ENCODE peak calls at places on chromosome X, in eight cellular contexts. A, W, Z, X, C, N, Q and P are unnamed samples. For H3K27me3, the result is how much of the 10 kb centered on the place peaks cover.

GRCh38 chrX:46703980-46704379 is 54.9 kb downstream of the SLC9A7 start:
- DNase-seq in Q (no peak), W (no peak), N (no peak), C (no peak), X (no peak), Z (no peak), A (no peak), P (peak)

GRCh38 chrX:23840674-23841073 is 57.7 kb downstream of the SAT1 start:
- DNase-seq in Z (no peak), X (peak), A (no peak), W (peak), Q (no peak), N (no peak), C (no peak), P (no peak)

GRCh38 chrX:46325312-46325877 is 219.8 kb downstream of the ZNF674 start:
- DNase-seq in C (peak), N (no peak), W (no peak), Z (peak), Q (peak), A (peak), X (peak), P (peak)

GRCh38 chrX:15877380-15877779 is 22.8 kb upstream of the AP1S2 start:
- DNase-seq in X (no peak), Z (peak), W (no peak), A (peak), C (peak), Q (peak), N (no peak), P (peak)

GRCh38 chrX:109658391-109658790 is 33.4 kb upstream of the KCNE5 start:
- DNase-seq in Z (peak), C (no peak), N (no peak), Q (no peak), X (no peak), A (no peak), W (no peak), P (no peak)

GRCh38 chrX:24259544-24260240 is 54.2 kb downstream of the SUPT20HL2 start:
- DNase-seq in C (peak), W (peak), Q (peak), A (peak), Z (peak), N (peak), X (peak), P (peak)

GRCh38 chrX:13717697-13718483 is 16.5 kb downstream of the TRAPPC2 start:
- DNase-seq in W (no peak), N (no peak), X (no peak), A (no peak), C (no peak), Q (peak), Z (peak), P (peak)

GRCh38 chrX:14027031-14027430 is 2.7 kb downstream of the GEMIN8 start:
- DNase-seq in N (no peak), W (no peak), Z (peak), Q (peak), A (peak), C (peak), X (no peak), P (no peak)

GRCh38 chrX:133786382-133786781 is 199.0 kb downstream of the GPC3 start:
- DNase-seq in A (no peak), N (no peak), C (peak), Q (no peak), Z (no peak), W (no peak), X (no peak), P (no peak)

GRCh38 chrX:148500428-148501120 is at the start of gene AFF2:
- DNase-seq in C (peak), Q (no peak), N (peak), A (no peak), W (no peak), X (peak), Z (peak), P (peak)

GRCh38 chrX:30570505-30570904 is 7.1 kb downstream of the TASL start:
- DNase-seq in C (no peak), N (peak), Z (no peak), Q (peak), A (peak), X (no peak), W (no peak), P (peak)

GRCh38 chrX:153582896-153583295 is 16.0 kb downstream of the CCNQ start:
- DNase-seq in X (peak), W (no peak), A (no peak), Q (peak), N (peak), C (peak), Z (peak), P (no peak)

GRCh38 chrX:134607523-134607922 is 50.7 kb downstream of the PLAC1 start:
- DNase-seq in C (no peak), A (no peak), Q (no peak), W (no peak), N (no peak), X (no peak), Z (no peak), P (no peak)

GRCh38 chrX:49282647-49283011 is 13.0 kb downstream of the PPP1R3F start:
- DNase-seq in Q (peak), Z (peak), W (no peak), C (no peak), X (peak), N (peak), A (no peak), P (peak)

GRCh38 chrX:111615227-111615626 is 65.7 kb upstream of the ALG13 start:
- DNase-seq in W (no peak), Z (no peak), X (peak), Q (no peak), N (no peak), C (peak), A (no peak), P (no peak)

GRCh38 chrX:104427693-104428092 is 138.3 kb upstream of the IL1RAPL2 start:
- DNase-seq in C (peak), Q (no peak), N (no peak), Z (no peak), W (no peak), A (no peak), X (no peak), P (no peak)

GRCh38 chrX:153635388-153635787 is 11.6 kb upstream of the DUSP9 start:
- DNase-seq in A (no peak), X (no peak), W (no peak), C (no peak), Q (no peak), N (peak), Z (no peak), P (no peak)

GRCh38 chrX:132631579-132632232 is 142.9 kb upstream of the MBNL3 start:
- DNase-seq in Z (no peak), X (peak), C (peak), W (no peak), A (peak), N (peak), Q (peak), P (peak)

GRCh38 chrX:48800574-48801280 is 1.1 kb upstream of the HDAC6 start:
- DNase-seq in Q (no peak), A (peak), Z (no peak), N (no peak), X (no peak), C (no peak), W (no peak), P (no peak)

GRCh38 chrX:350534-351321 is 32.1 kb upstream of the GTPBP6 start:
- DNase-seq in W (no peak), N (no peak), C (no peak), A (no peak), Q (no peak), Z (no peak), X (no peak), P (no peak)

GRCh38 chrX:3295731-3296130 is 50.7 kb downstream of the MXRA5 start:
- DNase-seq in Q (no peak), N (peak), A (peak), X (peak), W (peak), Z (no peak), C (peak), P (no peak)

GRCh38 chrX:1576201-1577101 is 15.0 kb upstream of the AKAP17A start:
- DNase-seq in X (no peak), W (no peak), Q (no peak), A (no peak), N (no peak), Z (no peak), C (no peak), P (no peak)

GRCh38 chrX:15146515-15146914 is 123.4 kb downstream of the ASB9 start:
- DNase-seq in N (peak), A (peak), Q (no peak), X (peak), C (no peak), Z (no peak), W (peak), P (peak)

GRCh38 chrX:38987135-38987780 is 186.0 kb downstream of the MID1IP1 start:
- DNase-seq in N (peak), Z (peak), X (no peak), W (peak), A (peak), Q (peak), C (no peak), P (no peak)

GRCh38 chrX:71067079-71067478 is 1.1 kb downstream of the SNX12 start:
- DNase-seq in Q (no peak), N (no peak), X (no peak), A (no peak), C (no peak), Z (no peak), W (no peak), P (peak)

GRCh38 chrX:9352243-9352642 is 112.6 kb upstream of the TBL1X start:
- DNase-seq in A (no peak), Z (no peak), N (no peak), X (no peak), Q (no peak), W (no peak), C (no peak), P (no peak)

GRCh38 chrX:132292753-132293152 is 73.5 kb upstream of the RAP2C start:
- DNase-seq in N (peak), Z (peak), A (peak), C (peak), W (peak), Q (peak), X (peak), P (peak)

GRCh38 chrX:153946910-153947769 is 2.7 kb upstream of the RENBP start:
- DNase-seq in W (peak), C (peak), A (peak), Z (peak), N (peak), Q (peak), X (peak), P (peak)

GRCh38 chrX:23387826-23388225 is 53.2 kb downstream of the PTCHD1 start:
- DNase-seq in Z (no peak), C (no peak), X (no peak), N (no peak), W (no peak), A (no peak), Q (no peak), P (no peak)

GRCh38 chrX:6226646-6227444 is 1.8 kb downstream of the NLGN4X start:
- DNase-seq in A (no peak), X (peak), C (no peak), Z (no peak), Q (no peak), N (peak), W (no peak), P (no peak)

GRCh38 chrX:140589657-140590056 is 84.8 kb upstream of the SOX3 start:
- DNase-seq in X (no peak), Q (no peak), Z (no peak), W (no peak), N (no peak), A (no peak), C (no peak), P (no peak)
- H3K27me3 ChIP-seq in X (under half), Q (under half), Z (under half), W (under half), N (under half), A (under half), C (under half), P (under half)

GRCh38 chrX:40158036-40158706 is 60.4 kb upstream of the BCOR start:
- DNase-seq in N (no peak), W (no peak), Q (peak), A (peak), C (no peak), Z (no peak), X (peak), P (peak)
- H3K9ac ChIP-seq in N (no peak), W (peak), Q (peak), A (peak), C (no peak), Z (peak), X (no peak), P (peak)

GRCh38 chrX:77910108-77910840 is at the start of gene ATP7A:
- DNase-seq in C (peak), Z (peak), Q (peak), A (peak), N (peak), W (peak), X (peak), P (peak)
- H3K4me3 ChIP-seq in C (peak), Z (peak), Q (peak), A (peak), N (peak), W (peak), X (peak), P (peak)

GRCh38 chrX:50448565-50448964 is 22.1 kb downstream of the DGKK start:
- DNase-seq in Z (no peak), X (no peak), C (peak), Q (peak), W (peak), N (no peak), A (peak), P (no peak)
- H3K27me3 ChIP-seq in Z (under half), X (under half), C (under half), Q (under half), W (under half), N (under half), A (under half), P (under half)

GRCh38 chrX:138710311-138710791 is 1.2 kb downstream of the FGF13 start:
- DNase-seq in A (no peak), C (no peak), X (peak), Q (no peak), Z (no peak), W (no peak), N (no peak), P (no peak)
- H3K9ac ChIP-seq in A (no peak), C (no peak), X (no peak), Q (no peak), Z (no peak), W (no peak), N (no peak), P (peak)